ENCODE peak calls at places on chromosome 9, in six cellular contexts. V, Y, M, E, Q and X are unnamed samples.

GRCh38 chr9:83231039-83231438 is 168.1 kb upstream of the RASEF start:
- DNase-seq in Q (no peak), E (no peak), M (no peak), V (no peak), Y (no peak), X (no peak)

GRCh38 chr9:95509851-95510529 is 6.8 kb downstream of the PTCH1 start:
- DNase-seq in V (no peak), E (no peak), Q (no peak), M (no peak), Y (no peak), X (no peak)

GRCh38 chr9:81370096-81370495 is 319.3 kb downstream of the TLE1 start:
- DNase-seq in Y (no peak), Q (no peak), E (no peak), M (no peak), V (no peak), X (no peak)

GRCh38 chr9:133683494-133684460 is 47.6 kb downstream of the DBH start:
- DNase-seq in M (no peak), Y (peak), Q (peak), V (no peak), E (no peak), X (peak)

GRCh38 chr9:98775831-98776441 is 20.4 kb downstream of the ANKS6 start:
- DNase-seq in M (peak), E (no peak), Y (peak), V (no peak), Q (no peak), X (peak)

GRCh38 chr9:116868212-116868611 is 181.1 kb downstream of the TRIM32 start:
- DNase-seq in M (no peak), Q (no peak), V (no peak), E (no peak), Y (no peak), X (no peak)

GRCh38 chr9:129962889-129963703 is 79.9 kb downstream of the FNBP1 start:
- DNase-seq in E (peak), Y (peak), Q (peak), V (no peak), M (no peak), X (peak)

GRCh38 chr9:81380960-81381359 is 308.4 kb downstream of the TLE1 start:
- DNase-seq in M (no peak), E (no peak), V (no peak), Y (no peak), Q (no peak), X (no peak)

GRCh38 chr9:130204341-130204740 is 32.1 kb downstream of the NCS1 start:
- DNase-seq in V (no peak), Y (no peak), Q (no peak), M (no peak), E (no peak), X (no peak)

GRCh38 chr9:116964258-116964657 is 277.2 kb downstream of the TRIM32 start:
- DNase-seq in V (no peak), E (no peak), Q (no peak), Y (no peak), M (no peak), X (no peak)

GRCh38 chr9:74036549-74037231 is 460.4 kb upstream of the RORB start:
- DNase-seq in E (no peak), V (no peak), Y (no peak), Q (no peak), M (no peak), X (no peak)

GRCh38 chr9:16796304-16796825 is 74.1 kb downstream of the BNC2 start:
- DNase-seq in V (no peak), M (no peak), Q (no peak), Y (no peak), E (no peak), X (no peak)